ENCODE peak calls at places on chromosomes 5 and 9, in eight cellular contexts. A is heart right ventricle; G is adipocyte; J is effector memory CD4-positive, alpha-beta T cell; L is lung; D is K562; I is pancreas; Z is astrocyte. M is an unnamed sample.

GRCh38 chr5:60205071-60205470 is 311.5 kb upstream of the PDE4D start:
- DNase-seq in A (no peak), G (no peak), J (no peak), L (no peak), D (no peak), I (no peak), Z (no peak), M (no peak)

GRCh38 chr5:126801992-126802294 is 25.0 kb downstream of the LMNB1 start:
- DNase-seq in A (no peak), G (peak; percentile 83), J (no peak), L (no peak), D (no peak), I (no peak), Z (no peak), M (no peak)

GRCh38 chr5:37814699-37815098 is 25.1 kb downstream of the GDNF start:
- DNase-seq in A (no peak), G (no peak), J (no peak), L (no peak), D (no peak), I (no peak), Z (peak; percentile 77), M (no peak)

GRCh38 chr9:34379334-34380033 is 2.8 kb upstream of the MYORG start:
- DNase-seq in A (peak; percentile 90), G (peak; percentile 90), J (peak; percentile 83), L (peak; percentile 92), D (peak; percentile 79), I (peak; percentile 82), Z (peak; percentile 31), M (peak; percentile 90)

GRCh38 chr5:65061974-65062353 is 293.2 kb downstream of the CWC27 start:
- DNase-seq in A (no peak), G (no peak), J (no peak), L (no peak), D (no peak), I (no peak), Z (no peak), M (no peak)

GRCh38 chr9:128575469-128575868 is 23.1 kb downstream of the SPTAN1 start:
- DNase-seq in A (peak; percentile 40), G (peak; percentile 74), J (no peak), L (no peak), D (no peak), I (no peak), Z (peak; percentile 40), M (no peak)

GRCh38 chr9:136584401-136585328 is 38.8 kb upstream of the NOTCH1 start:
- DNase-seq in A (no peak), G (no peak), J (no peak), L (no peak), D (no peak), I (no peak), Z (no peak), M (peak; percentile 44)

GRCh38 chr5:33491941-33492340 is 51.2 kb downstream of the TARS1 start:
- DNase-seq in A (no peak), G (peak; percentile 30), J (no peak), L (no peak), D (no peak), I (peak; percentile 18), Z (no peak), M (no peak)

GRCh38 chr5:132812123-132812948 is 766 bp upstream of the SOWAHA start:
- DNase-seq in A (no peak), G (no peak), J (no peak), L (no peak), D (no peak), I (no peak), Z (no peak), M (no peak)

GRCh38 chr9:133759146-133759900 is 21.2 kb upstream of the SARDH start:
- DNase-seq in A (peak; percentile 40), G (no peak), J (no peak), L (no peak), D (peak; percentile 84), I (no peak), Z (no peak), M (peak; percentile 32)

GRCh38 chr5:146647656-146648199 is 131.7 kb upstream of the GPR151 start:
- DNase-seq in A (no peak), G (peak; percentile 3), J (no peak), L (no peak), D (no peak), I (no peak), Z (peak; percentile 43), M (no peak)

GRCh38 chr5:132291026-132291425 is 3.2 kb upstream of the SLC22A4 start:
- DNase-seq in A (no peak), G (no peak), J (no peak), L (no peak), D (no peak), I (no peak), Z (no peak), M (no peak)

GRCh38 chr5:123813937-123814624 is 302.1 kb downstream of the CSNK1G3 start:
- DNase-seq in A (no peak), G (peak; percentile 83), J (no peak), L (no peak), D (no peak), I (no peak), Z (peak; percentile 66), M (peak; percentile 58)

GRCh38 chr9:129549684-129550083 is 71.2 kb downstream of the C9orf50 start:
- DNase-seq in A (no peak), G (no peak), J (no peak), L (no peak), D (no peak), I (no peak), Z (peak; percentile 52), M (no peak)

GRCh38 chr5:10876345-10876744 is 115.3 kb upstream of the DAP start:
- DNase-seq in A (no peak), G (no peak), J (no peak), L (no peak), D (no peak), I (no peak), Z (no peak), M (no peak)

GRCh38 chr5:160133071-160133917 is 14.0 kb upstream of the PWWP2A start:
- DNase-seq in A (peak; percentile 23), G (peak; percentile 27), J (no peak), L (peak; percentile 38), D (no peak), I (no peak), Z (peak; percentile 65), M (peak; percentile 77)

GRCh38 chr9:123033864-123034598 is 564 bp downstream of the GPR21 start:
- DNase-seq in A (no peak), G (no peak), J (no peak), L (no peak), D (no peak), I (no peak), Z (no peak), M (no peak)

GRCh38 chr5:56170557-56170956 is 62.6 kb downstream of the ANKRD55 start:
- DNase-seq in A (peak; percentile 51), G (peak; percentile 65), J (no peak), L (no peak), D (no peak), I (peak; percentile 53), Z (peak; percentile 95), M (no peak)
- H3K4me1 ChIP-seq in A (no peaks in the 10 kb centered on the region), G (peaks cover 54% of the 10 kb centered on the region), J (no peaks in the 10 kb centered on the region), L (peaks cover 7% of the 10 kb centered on the region), D (no peaks in the 10 kb centered on the region), I (no peaks in the 10 kb centered on the region), Z (peaks cover 32% of the 10 kb centered on the region), M (peaks cover 6% of the 10 kb centered on the region)

DNA sequence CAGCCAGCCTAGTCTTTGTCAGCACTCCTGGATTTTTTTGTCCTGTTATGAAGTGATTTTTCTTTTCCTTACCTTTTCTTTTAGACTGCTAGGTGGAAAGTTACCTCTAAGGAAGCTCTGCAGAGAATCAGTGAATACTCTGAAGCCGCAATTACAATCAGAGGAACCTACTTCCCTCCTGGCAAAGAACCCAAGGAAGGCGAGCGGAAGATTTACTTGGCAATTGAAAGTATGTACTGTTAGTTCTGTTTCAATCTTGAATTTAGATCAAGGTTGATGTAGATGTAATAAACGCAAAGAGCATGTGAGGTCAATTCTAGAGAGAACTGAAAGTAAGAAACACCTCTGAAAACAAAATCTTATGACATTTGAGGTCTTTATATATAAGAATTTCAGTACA is 27.0 kb upstream of the C5orf24 start:
- DNase-seq in A (no peak), G (no peak), J (no peak), L (no peak), D (no peak), I (no peak), Z (no peak), M (no peak)
- H3K36me3 ChIP-seq in A (peaks cover 100% of the 10 kb centered on the region), G (peaks cover 86% of the 10 kb centered on the region), J (peaks cover 56% of the 10 kb centered on the region), L (peaks cover 21% of the 10 kb centered on the region), D (peaks cover 88% of the 10 kb centered on the region), I (peaks cover 7% of the 10 kb centered on the region), Z (peaks cover 32% of the 10 kb centered on the region), M (peaks cover 58% of the 10 kb centered on the region)

GRCh38 chr9:124273428-124274153 is 15.8 kb downstream of the NEK6 start:
- DNase-seq in A (no peak), G (no peak), J (no peak), L (no peak), D (no peak), I (no peak), Z (no peak), M (no peak)
- H3K4me1 ChIP-seq in A (peaks cover 6% of the 10 kb centered on the region), G (peaks cover 48% of the 10 kb centered on the region), J (no peaks in the 10 kb centered on the region), L (no peaks in the 10 kb centered on the region), D (peaks cover 23% of the 10 kb centered on the region), I (peaks cover 23% of the 10 kb centered on the region), Z (peaks cover 35% of the 10 kb centered on the region), M (no peaks in the 10 kb centered on the region)

GRCh38 chr5:1803192-1803591 is 2.0 kb downstream of the NDUFS6 start:
- DNase-seq in A (no peak), G (no peak), J (no peak), L (no peak), D (no peak), I (no peak), Z (no peak), M (no peak)

GRCh38 chr5:1806199-1806598 is 5.0 kb downstream of the NDUFS6 start:
- DNase-seq in A (no peak), G (no peak), J (no peak), L (no peak), D (no peak), I (no peak), Z (no peak), M (no peak)

GRCh38 chr5:1805326-1805725 is 4.1 kb downstream of the NDUFS6 start:
- DNase-seq in A (no peak), G (no peak), J (no peak), L (no peak), D (no peak), I (no peak), Z (no peak), M (no peak)

GRCh38 chr5:1805736-1806135 is 4.5 kb downstream of the NDUFS6 start:
- DNase-seq in A (no peak), G (no peak), J (no peak), L (no peak), D (no peak), I (no peak), Z (no peak), M (no peak)

GRCh38 chr5:1804001-1804690 is 2.9 kb downstream of the NDUFS6 start:
- DNase-seq in A (no peak), G (no peak), J (no peak), L (no peak), D (no peak), I (no peak), Z (no peak), M (peak; percentile 22)
- H3K36me3 ChIP-seq in A (peaks cover 68% of the 10 kb centered on the region), G (peaks cover 62% of the 10 kb centered on the region), J (peaks cover 61% of the 10 kb centered on the region), L (peaks cover 8% of the 10 kb centered on the region), D (peaks cover 72% of the 10 kb centered on the region), I (no peaks in the 10 kb centered on the region), Z (peaks cover 39% of the 10 kb centered on the region), M (peaks cover 46% of the 10 kb centered on the region)

M was measured in cardiac muscle cell.